ENCODE peak calls at places on chromosomes 16 and 17, in ten cellular contexts. X is T-helper 17 cell; N is NCI-H1436; F is EL; Q is LoVo; O is posterior cingulate gyrus; T is NCI-H1092 treated with DMSO at 0.1 percent for 48 hours; E is mammary epithelial cell; W is stimulated activated CD4-positive, alpha-beta T cell treated with anti-CD3 and anti-CD28 coated beads, Interleukin-2, amount 100 ng/mL, for 48 hours; I is activated gamma-delta T cell treated with Interleukin-2 at 50 U/mL for 16 hours. G is an unnamed sample.

GRCh38 chr17:82356028-82356427 is 3.0 kb upstream of the TEX19 start:
- DNase-seq in X (no peak), N (no peak), F (no peak), Q (peak), O (no peak), T (no peak), E (peak), W (no peak), I (no peak), G (no peak)

GRCh38 chr17:45745843-45746494 is 38.2 kb upstream of the CRHR1 start:
- DNase-seq in X (no peak), N (no peak), F (peak), Q (no peak), O (no peak), T (no peak), E (no peak), W (no peak), I (no peak), G (no peak)

GRCh38 chr17:81868674-81869220 is 2.4 kb downstream of the ARHGDIA start:
- DNase-seq in X (no peak), N (no peak), F (peak), Q (no peak), O (no peak), T (no peak), E (peak), W (no peak), I (no peak), G (peak)

GRCh38 chr17:77834170-77835115 is 124.1 kb upstream of the TNRC6C start:
- DNase-seq in X (peak), N (no peak), F (peak), Q (peak), O (peak), T (no peak), E (peak), W (peak), I (peak), G (peak)

GRCh38 chr17:63390090-63390489 is 56.0 kb downstream of the CYB561 start:
- DNase-seq in X (no peak), N (no peak), F (no peak), Q (no peak), O (no peak), T (no peak), E (no peak), W (no peak), I (no peak), G (no peak)

GRCh38 chr17:80824549-80825470 is 166.8 kb upstream of the CHMP6 start:
- DNase-seq in X (no peak), N (no peak), F (no peak), Q (no peak), O (no peak), T (no peak), E (no peak), W (no peak), I (no peak), G (no peak)

GRCh38 chr17:59722623-59723022 is 15.2 kb downstream of the VMP1 start:
- DNase-seq in X (no peak), N (no peak), F (no peak), Q (no peak), O (no peak), T (no peak), E (no peak), W (no peak), I (no peak), G (no peak)

GRCh38 chr17:58680038-58680369 is 11.8 kb downstream of the TEX14 start:
- DNase-seq in X (no peak), N (peak), F (no peak), Q (no peak), O (no peak), T (no peak), E (no peak), W (no peak), I (no peak), G (no peak)

GRCh38 chr17:8140058-8140412 is 12.2 kb downstream of the PER1 start:
- DNase-seq in X (no peak), N (no peak), F (no peak), Q (no peak), O (peak), T (no peak), E (no peak), W (no peak), I (no peak), G (no peak)

GRCh38 chr16:82240111-82240510 is 70.1 kb upstream of the MPHOSPH6 start:
- DNase-seq in X (no peak), N (no peak), F (peak), Q (no peak), O (no peak), T (no peak), E (peak), W (no peak), I (no peak), G (no peak)

GRCh38 chr17:82301916-82302497 is 15.4 kb downstream of the CD7 start:
- DNase-seq in X (no peak), N (no peak), F (no peak), Q (no peak), O (no peak), T (no peak), E (peak), W (no peak), I (no peak), G (no peak)

GRCh38 chr16:30369938-30370443 is 303 bp downstream of the TBC1D10B start:
- DNase-seq in X (no peak), N (no peak), F (no peak), Q (no peak), O (no peak), T (no peak), E (no peak), W (no peak), I (no peak), G (no peak)

GRCh38 chr17:58336456-58337094 is 8.0 kb upstream of the TSPOAP1 start:
- DNase-seq in X (no peak), N (no peak), F (no peak), Q (no peak), O (peak), T (no peak), E (no peak), W (no peak), I (no peak), G (no peak)

GRCh38 chr16:1913327-1914083 is 4.7 kb downstream of the HS3ST6 start:
- DNase-seq in X (no peak), N (no peak), F (no peak), Q (peak), O (no peak), T (peak), E (peak), W (no peak), I (no peak), G (no peak)

GRCh38 chr17:57750930-57751329 is 5.8 kb upstream of the CCDC182 start:
- DNase-seq in X (no peak), N (no peak), F (no peak), Q (no peak), O (no peak), T (no peak), E (no peak), W (no peak), I (no peak), G (no peak)

GRCh38 chr16:582218-582613 is 7.7 kb upstream of the RAB40C start:
- DNase-seq in X (no peak), N (no peak), F (no peak), Q (no peak), O (no peak), T (no peak), E (no peak), W (no peak), I (no peak), G (no peak)

GRCh38 chr16:53081686-53082407 is 27.1 kb downstream of the CHD9 start:
- DNase-seq in X (no peak), N (no peak), F (no peak), Q (no peak), O (no peak), T (no peak), E (no peak), W (no peak), I (no peak), G (no peak)

GRCh38 chr17:72122002-72122310 is 1.1 kb downstream of the SOX9 start:
- DNase-seq in X (no peak), N (no peak), F (peak), Q (peak), O (no peak), T (no peak), E (peak), W (no peak), I (no peak), G (peak)

GRCh38 chr17:28714281-28714680 is 2.6 kb upstream of the PROCA1 start:
- DNase-seq in X (no peak), N (no peak), F (no peak), Q (no peak), O (no peak), T (no peak), E (no peak), W (no peak), I (no peak), G (no peak)

GRCh38 chr16:3004319-3004718 is 8.4 kb upstream of the CLDN9 start:
- DNase-seq in X (no peak), N (no peak), F (no peak), Q (no peak), O (no peak), T (peak), E (no peak), W (no peak), I (no peak), G (no peak)

GRCh38 chr16:79563919-79564318 is 36.6 kb downstream of the MAF start:
- DNase-seq in X (no peak), N (no peak), F (no peak), Q (no peak), O (no peak), T (peak), E (no peak), W (no peak), I (no peak), G (no peak)

GRCh38 chr16:66542396-66542795 is 7.5 kb downstream of the TK2 start:
- DNase-seq in X (no peak), N (no peak), F (no peak), Q (no peak), O (no peak), T (no peak), E (no peak), W (no peak), I (no peak), G (no peak)

G was measured in mesenchymal stem cell.